ENCODE peak calls at places on chromosome 16, in four cellular contexts. One of them, this sample, is unnamed.
A peak's percentile ranks its signal among the peaks of the same experiment; 100 is the strongest.

GRCh38 chr16:72921620-72922019 is 126.3 kb downstream of the ZFHX3 start:
- DNase-seq in HCT116: no peak
- DNase-seq in breast epithelium: no peak
- DNase-seq in sigmoid colon: peak; percentile 69
- DNase-seq in this sample: no peak

GRCh38 chr16:56910654-56911539 is 21.0 kb upstream of the HERPUD1 start:
- DNase-seq in sigmoid colon: no peak
- DNase-seq in breast epithelium: no peak
- DNase-seq in HCT116: no peak
- DNase-seq in this sample: peak; percentile 67

GRCh38 chr16:67657751-67658518 is 2.1 kb downstream of the ACD start:
- DNase-seq in HCT116: no peak
- DNase-seq in breast epithelium: no peak
- DNase-seq in sigmoid colon: peak; percentile 65
- DNase-seq in this sample: no peak

GRCh38 chr16:25785361-25785760 is 93.6 kb downstream of the HS3ST4 start:
- DNase-seq in HCT116: no peak
- DNase-seq in sigmoid colon: no peak
- DNase-seq in breast epithelium: no peak
- DNase-seq in this sample: no peak

GRCh38 chr16:11717811-11718210 is 24.8 kb downstream of the TXNDC11 start:
- DNase-seq in breast epithelium: no peak
- DNase-seq in sigmoid colon: no peak
- DNase-seq in HCT116: no peak
- DNase-seq in this sample: no peak

GRCh38 chr16:75060708-75061107 is 55.9 kb downstream of the LDHD start:
- DNase-seq in HCT116: no peak
- DNase-seq in sigmoid colon: no peak
- DNase-seq in breast epithelium: no peak
- DNase-seq in this sample: no peak

GRCh38 chr16:4663756-4664465 is 29.5 kb upstream of the NUDT16L1 start:
- DNase-seq in HCT116: no peak
- DNase-seq in sigmoid colon: peak; percentile 79
- DNase-seq in breast epithelium: no peak
- DNase-seq in this sample: peak; percentile 53

GRCh38 chr16:57386381-57386951 is 14.2 kb downstream of the CX3CL1 start:
- DNase-seq in HCT116: no peak
- DNase-seq in sigmoid colon: no peak
- DNase-seq in breast epithelium: no peak
- DNase-seq in this sample: no peak

GRCh38 chr16:47311738-47312505 is 148.9 kb downstream of the ITFG1 start:
- DNase-seq in breast epithelium: no peak
- DNase-seq in sigmoid colon: no peak
- DNase-seq in HCT116: peak; percentile 6
- DNase-seq in this sample: no peak

GRCh38 chr16:10868089-10868488 is 8.9 kb upstream of the CIITA start:
- DNase-seq in sigmoid colon: no peak
- DNase-seq in breast epithelium: no peak
- DNase-seq in HCT116: no peak
- DNase-seq in this sample: no peak

GRCh38 chr16:68486671-68487495 is 38.6 kb upstream of the SMPD3 start:
- DNase-seq in HCT116: no peak
- DNase-seq in breast epithelium: peak; percentile 38
- DNase-seq in sigmoid colon: no peak
- DNase-seq in this sample: peak; percentile 49

GRCh38 chr16:50744911-50745310 is 3.0 kb downstream of the CYLD start:
- DNase-seq in sigmoid colon: no peak
- DNase-seq in breast epithelium: no peak
- DNase-seq in HCT116: no peak
- DNase-seq in this sample: no peak

GRCh38 chr16:60073376-60073775 is 1339.3 kb upstream of the GOT2 start:
- DNase-seq in breast epithelium: no peak
- DNase-seq in HCT116: no peak
- DNase-seq in sigmoid colon: no peak
- DNase-seq in this sample: no peak

GRCh38 chr16:11097094-11097781 is 152.9 kb downstream of the CLEC16A start:
- DNase-seq in sigmoid colon: no peak
- DNase-seq in HCT116: no peak
- DNase-seq in breast epithelium: no peak
- DNase-seq in this sample: no peak

GRCh38 chr16:66650707-66651473 is 45.7 kb downstream of the CMTM4 start:
- DNase-seq in sigmoid colon: peak; percentile 85
- DNase-seq in breast epithelium: peak; percentile 76
- DNase-seq in HCT116: peak; percentile 60
- DNase-seq in this sample: peak; percentile 82

GRCh38 chr16:76303637-76304314 is 26.6 kb downstream of the CNTNAP4 start:
- DNase-seq in HCT116: no peak
- DNase-seq in sigmoid colon: no peak
- DNase-seq in breast epithelium: no peak
- DNase-seq in this sample: no peak

GRCh38 chr16:67538666-67539101 is 10.1 kb downstream of the RIPOR1 start:
- DNase-seq in sigmoid colon: peak; percentile 66
- DNase-seq in HCT116: no peak
- DNase-seq in breast epithelium: no peak
- DNase-seq in this sample: no peak

GRCh38 chr16:11240636-11241473 is 15.1 kb downstream of the SOCS1 start:
- DNase-seq in breast epithelium: no peak
- DNase-seq in HCT116: no peak
- DNase-seq in sigmoid colon: no peak
- DNase-seq in this sample: no peak

GRCh38 chr16:77931058-77931457 is 91.3 kb upstream of the CLEC3A start:
- DNase-seq in HCT116: no peak
- DNase-seq in sigmoid colon: no peak
- DNase-seq in breast epithelium: no peak
- DNase-seq in this sample: no peak

GRCh38 chr16:19073863-19074262 is 6.4 kb downstream of the COQ7 start:
- DNase-seq in breast epithelium: no peak
- DNase-seq in HCT116: no peak
- DNase-seq in sigmoid colon: no peak
- DNase-seq in this sample: no peak

GRCh38 chr16:85735225-85735722 is 15.6 kb downstream of the C16orf74 start:
- DNase-seq in HCT116: no peak
- DNase-seq in breast epithelium: no peak
- DNase-seq in sigmoid colon: no peak
- DNase-seq in this sample: peak; percentile 67

GRCh38 chr16:65314246-65315003 is 192.6 kb upstream of the CDH11 start:
- DNase-seq in breast epithelium: no peak
- DNase-seq in sigmoid colon: no peak
- DNase-seq in HCT116: no peak
- DNase-seq in this sample: no peak

GRCh38 chr16:2016407-2016922 is 3.1 kb upstream of the NPW start:
- DNase-seq in sigmoid colon: no peak
- DNase-seq in breast epithelium: no peak
- DNase-seq in HCT116: no peak
- DNase-seq in this sample: no peak

GRCh38 chr16:24553983-24554382 is 14.6 kb downstream of the RBBP6 start:
- DNase-seq in sigmoid colon: no peak
- DNase-seq in HCT116: no peak
- DNase-seq in breast epithelium: no peak
- DNase-seq in this sample: no peak

GRCh38 chr16:86768999-86769398 is 190.7 kb downstream of the FOXL1 start:
- DNase-seq in HCT116: no peak
- DNase-seq in breast epithelium: no peak
- DNase-seq in sigmoid colon: peak; percentile 46
- DNase-seq in this sample: no peak

GRCh38 chr16:88784074-88784855 is 755 bp downstream of the PIEZO1 start:
- DNase-seq in sigmoid colon: peak; percentile 94
- DNase-seq in HCT116: no peak
- DNase-seq in breast epithelium: peak; percentile 77
- DNase-seq in this sample: peak; percentile 74

GRCh38 chr16:89848974-89849373 is 20.7 kb downstream of the SPIRE2 start:
- DNase-seq in HCT116: no peak
- DNase-seq in breast epithelium: no peak
- DNase-seq in sigmoid colon: no peak
- DNase-seq in this sample: no peak

GRCh38 chr16:75029854-75030253 is 31.0 kb downstream of the ZNRF1 start:
- DNase-seq in HCT116: no peak
- DNase-seq in breast epithelium: no peak
- DNase-seq in sigmoid colon: no peak
- DNase-seq in this sample: no peak

GRCh38 chr16:88912556-88912955 is 46.1 kb upstream of the PABPN1L start:
- DNase-seq in HCT116: no peak
- DNase-seq in breast epithelium: no peak
- DNase-seq in sigmoid colon: no peak
- DNase-seq in this sample: no peak

GRCh38 chr16:12349950-12350842 is 373.7 kb downstream of the SNX29 start:
- DNase-seq in breast epithelium: no peak
- DNase-seq in sigmoid colon: no peak
- DNase-seq in HCT116: no peak
- DNase-seq in this sample: no peak

GRCh38 chr16:57964157-57964700 is 6.7 kb downstream of the CNGB1 start:
- DNase-seq in HCT116: no peak
- DNase-seq in breast epithelium: no peak
- DNase-seq in sigmoid colon: no peak
- DNase-seq in this sample: no peak

GRCh38 chr16:19555938-19556778 is 655 bp downstream of the VPS35L start:
- DNase-seq in HCT116: peak; percentile 59
- DNase-seq in breast epithelium: no peak
- DNase-seq in sigmoid colon: no peak
- DNase-seq in this sample: peak; percentile 11

GRCh38 chr16:31330553-31330890 is 24.5 kb upstream of the ITGAX start:
- DNase-seq in HCT116: no peak
- DNase-seq in sigmoid colon: no peak
- DNase-seq in breast epithelium: no peak
- DNase-seq in this sample: no peak
- TF ChIP-seq POLR2AphosphoS5 in HCT116: no peak
- TF ChIP-seq POLR2AphosphoS5 in sigmoid colon: no peak
- TF ChIP-seq POLR2AphosphoS5 in breast epithelium: no peak
- TF ChIP-seq POLR2AphosphoS5 in this sample: no peak

GRCh38 chr16:9756434-9756833 is 425.8 kb downstream of the GRIN2A start:
- DNase-seq in breast epithelium: no peak
- DNase-seq in HCT116: no peak
- DNase-seq in sigmoid colon: no peak
- DNase-seq in this sample: no peak
- H3K27me3 ChIP-seq in breast epithelium: no peaks in the 10 kb centered on the region
- H3K27me3 ChIP-seq in HCT116: peaks cover 18% of the 10 kb centered on the region
- H3K27me3 ChIP-seq in sigmoid colon: no peaks in the 10 kb centered on the region
- H3K27me3 ChIP-seq in this sample: no peaks in the 10 kb centered on the region

DNA sequence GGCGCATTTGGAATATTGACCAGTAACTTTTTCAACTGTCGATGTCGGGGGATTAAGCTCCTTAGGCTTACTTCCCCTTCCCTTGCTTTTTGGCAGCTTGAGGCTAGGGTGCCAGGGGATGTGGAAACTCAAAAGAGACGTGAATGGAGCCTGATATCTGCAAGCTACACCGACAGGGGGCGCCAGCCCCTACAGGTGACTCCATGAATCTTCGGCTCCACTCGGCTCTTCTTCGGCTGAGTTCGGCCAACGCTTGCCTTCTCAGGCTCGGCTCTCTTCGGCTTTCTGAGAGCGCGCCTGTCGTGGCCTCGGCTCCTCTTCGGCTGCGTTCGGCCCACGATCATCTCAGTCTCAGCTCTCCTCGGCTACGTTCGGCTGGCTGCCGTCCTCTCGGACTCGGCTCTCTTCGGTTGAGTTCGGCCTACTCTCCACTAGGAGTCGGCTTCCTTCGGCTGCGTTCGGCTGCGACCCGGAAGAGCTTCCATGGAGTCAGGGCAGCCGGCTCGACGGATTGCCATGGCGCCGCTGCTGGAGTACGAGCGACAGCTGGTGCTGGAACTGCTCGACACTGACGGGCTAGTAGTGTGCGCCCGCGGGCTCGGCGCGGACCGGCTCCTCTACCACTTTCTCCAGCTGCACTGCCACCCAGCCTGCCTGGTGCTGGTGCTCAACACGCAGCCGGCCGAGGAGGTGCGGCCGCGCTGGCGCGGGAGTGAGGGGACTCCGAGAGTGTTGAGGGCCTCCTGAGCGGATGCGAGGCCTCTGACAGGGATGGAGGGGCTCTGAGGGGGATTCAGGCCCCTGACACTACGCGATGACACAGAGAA is at the start of gene ERCC4:
- DNase-seq in sigmoid colon: peak; percentile 100
- DNase-seq in breast epithelium: peak; percentile 99
- DNase-seq in HCT116: peak; percentile 98
- DNase-seq in this sample: peak; percentile 99
- TF ChIP-seq POLR2A in sigmoid colon: no peak
- TF ChIP-seq POLR2A in breast epithelium: peak; percentile 42
- TF ChIP-seq POLR2A in HCT116: peak; percentile 39
- TF ChIP-seq POLR2A in this sample: peak; percentile 62

GRCh38 chr16:61580579-61580978 is 455.7 kb downstream of the CDH8 start:
- DNase-seq in HCT116: no peak
- DNase-seq in breast epithelium: no peak
- DNase-seq in sigmoid colon: no peak
- DNase-seq in this sample: no peak
- TF ChIP-seq POLR2AphosphoS5 in HCT116: no peak
- TF ChIP-seq POLR2AphosphoS5 in breast epithelium: no peak
- TF ChIP-seq POLR2AphosphoS5 in sigmoid colon: no peak
- TF ChIP-seq POLR2AphosphoS5 in this sample: no peak